ENCODE peak calls at places on chromosomes 12 and 14, in five cellular contexts. S, G, F, Y and M are unnamed samples.

GRCh38 chr14:38387821-38388220 is 131.9 kb upstream of the CLEC14A start:
- DNase-seq in F (no peak), G (no peak), Y (no peak), S (peak; percentile 78), M (no peak)

GRCh38 chr12:121009744-121010143 is 6.5 kb downstream of the C12orf43 start:
- DNase-seq in F (peak; percentile 50), G (peak; percentile 26), S (peak; percentile 71), Y (no peak), M (peak; percentile 45)

GRCh38 chr12:52074006-52074405 is 4.2 kb downstream of the ATG101 start:
- DNase-seq in Y (peak; percentile 79), F (peak; percentile 73), S (no peak), G (peak; percentile 54), M (no peak)

GRCh38 chr14:90087433-90087832 is 25.6 kb downstream of the KCNK13 start:
- DNase-seq in S (no peak), F (peak; percentile 76), Y (peak; percentile 4), G (peak; percentile 21), M (no peak)

GRCh38 chr12:78636253-78636855 is 228.2 kb upstream of the SYT1 start:
- DNase-seq in Y (no peak), G (peak; percentile 11), S (peak; percentile 6), F (peak; percentile 64), M (no peak)

GRCh38 chr14:103432627-103433026 is 47.4 kb downstream of the MARK3 start:
- DNase-seq in Y (no peak), F (no peak), S (no peak), G (no peak), M (no peak)

GRCh38 chr14:81275305-81275950 is 54.7 kb upstream of the GTF2A1 start:
- DNase-seq in S (no peak), G (no peak), Y (no peak), F (no peak), M (no peak)

GRCh38 chr12:53550595-53550994 is 43.3 kb upstream of the NPFF start:
- DNase-seq in F (peak; percentile 49), G (no peak), S (no peak), Y (no peak), M (no peak)

GRCh38 chr14:21109377-21110260 is 8.8 kb downstream of the TMEM253 start:
- DNase-seq in Y (peak; percentile 84), S (no peak), G (no peak), F (no peak), M (peak; percentile 41)

GRCh38 chr12:14664434-14665023 is 31.9 kb downstream of the GUCY2C start:
- DNase-seq in G (peak; percentile 17), Y (peak; percentile 62), S (no peak), F (peak; percentile 55), M (peak; percentile 57)

GRCh38 chr14:76250345-76250744 is 98.6 kb downstream of the GPATCH2L start:
- DNase-seq in Y (no peak), F (no peak), G (no peak), S (no peak), M (no peak)

GRCh38 chr12:10331642-10332239 is 24.1 kb downstream of the KLRD1 start:
- DNase-seq in Y (peak; percentile 49), G (peak; percentile 36), F (peak; percentile 75), S (peak; percentile 72), M (peak; percentile 39)

GRCh38 chr14:104337381-104337780 is 199.0 kb downstream of the KIF26A start:
- DNase-seq in Y (no peak), G (no peak), S (no peak), F (no peak), M (no peak)

GRCh38 chr14:37139710-37140109 is 32.7 kb downstream of the SLC25A21 start:
- DNase-seq in S (no peak), G (no peak), F (no peak), Y (no peak), M (no peak)

GRCh38 chr14:39374846-39375245 is 57.4 kb downstream of the FBXO33 start:
- DNase-seq in G (peak; percentile 52), Y (no peak), F (peak; percentile 62), S (no peak), M (no peak)

GRCh38 chr14:74524813-74525135 is 31.2 kb downstream of the ISCA2 start:
- DNase-seq in F (no peak), G (no peak), S (no peak), Y (no peak), M (no peak)

GRCh38 chr12:31715283-31715825 is 13.5 kb downstream of the AMN1 start:
- DNase-seq in G (no peak), F (peak; percentile 84), S (no peak), Y (peak; percentile 81), M (no peak)

GRCh38 chr14:85528080-85528881 is 1.7 kb upstream of the FLRT2 start:
- DNase-seq in F (peak; percentile 96), S (peak; percentile 81), Y (no peak), G (peak; percentile 82), M (no peak)

GRCh38 chr14:73754911-73755360 is 40.8 kb upstream of the PNMA1 start:
- DNase-seq in S (no peak), Y (no peak), F (peak; percentile 75), G (no peak), M (no peak)

GRCh38 chr14:29077916-29078315 is 311.3 kb downstream of the FOXG1 start:
- DNase-seq in S (no peak), Y (no peak), F (no peak), G (no peak), M (no peak)

GRCh38 chr12:131097247-131098177 is 143.8 kb downstream of the ADGRD1 start:
- DNase-seq in G (no peak), F (no peak), Y (no peak), S (no peak), M (no peak)

GRCh38 chr14:41362134-41362533 is 244.5 kb upstream of the LRFN5 start:
- DNase-seq in S (no peak), Y (no peak), F (no peak), G (no peak), M (no peak)

GRCh38 chr14:100317897-100318808 is 5.0 kb upstream of the SLC25A47 start:
- DNase-seq in S (peak; percentile 80), Y (peak; percentile 78), G (peak; percentile 44), F (peak; percentile 76), M (peak; percentile 42)

GRCh38 chr12:4269279-4269991 is 4.1 kb upstream of the CCND2 start:
- DNase-seq in G (no peak), F (peak; percentile 49), S (peak; percentile 84), Y (peak; percentile 82), M (peak; percentile 80)

GRCh38 chr12:1994429-1995143 is 9.7 kb downstream of the DCP1B start:
- DNase-seq in Y (no peak), F (no peak), S (no peak), G (no peak), M (no peak)
- H3K4me3 ChIP-seq in Y (no peak overlapping the region), F (no peak overlapping the region), S (no peak overlapping the region), G (no peak overlapping the region), M (no peak overlapping the region)

GRCh38 chr12:101634724-101635123 is 40.0 kb downstream of the MYBPC1 start:
- DNase-seq in G (no peak), F (no peak), Y (peak; percentile 85), S (no peak), M (no peak)
- H3K4me3 ChIP-seq in G (no peak overlapping the region), F (no peak overlapping the region), Y (no peak overlapping the region), S (no peak overlapping the region), M (no peak overlapping the region)

GRCh38 chr12:93379432-93380308 is 1.9 kb downstream of the NUDT4 start:
- DNase-seq in F (no peak), G (no peak), Y (no peak), S (no peak), M (no peak)

GRCh38 chr12:93378373-93379310 is 917 bp downstream of the NUDT4 start:
- DNase-seq in G (peak; percentile 40), S (peak; percentile 67), Y (peak; percentile 81), F (peak; percentile 63), M (peak; percentile 60)

GRCh38 chr12:93381183-93381975 is 3.7 kb downstream of the NUDT4 start:
- DNase-seq in Y (no peak), G (no peak), S (no peak), F (no peak), M (no peak)

GRCh38 chr12:93377252-93377542 is 528 bp upstream of the NUDT4 start:
- DNase-seq in S (no peak), Y (no peak), F (no peak), G (no peak), M (no peak)

GRCh38 chr12:93380480-93381121 is 2.9 kb downstream of the NUDT4 start:
- DNase-seq in Y (no peak), S (peak; percentile 19), F (peak; percentile 63), G (no peak), M (peak; percentile 24)
- H3K4me3 ChIP-seq in Y (peak overlapping the region; percentile 72), S (peak overlapping the region; percentile 63), F (peak overlapping the region; percentile 83), G (peak overlapping the region; percentile 85), M (no peak overlapping the region)

GRCh38 chr12:124392271-124392990 is 97.5 kb downstream of the RFLNA start:
- DNase-seq in G (no peak), S (peak; percentile 55), F (no peak), Y (no peak), M (no peak)

GRCh38 chr12:124389537-124390441 is 94.9 kb downstream of the RFLNA start:
- DNase-seq in Y (no peak), G (no peak), S (peak; percentile 59), F (no peak), M (no peak)

GRCh38 chr12:124392991-124393790 is 98.3 kb downstream of the RFLNA start:
- DNase-seq in G (peak; percentile 75), S (peak; percentile 55), Y (no peak), F (peak; percentile 95), M (no peak)

GRCh38 chr12:124390442-124391116 is 95.7 kb downstream of the RFLNA start:
- DNase-seq in Y (peak; percentile 55), F (peak; percentile 78), S (no peak), G (peak; percentile 72), M (no peak)

DNA sequence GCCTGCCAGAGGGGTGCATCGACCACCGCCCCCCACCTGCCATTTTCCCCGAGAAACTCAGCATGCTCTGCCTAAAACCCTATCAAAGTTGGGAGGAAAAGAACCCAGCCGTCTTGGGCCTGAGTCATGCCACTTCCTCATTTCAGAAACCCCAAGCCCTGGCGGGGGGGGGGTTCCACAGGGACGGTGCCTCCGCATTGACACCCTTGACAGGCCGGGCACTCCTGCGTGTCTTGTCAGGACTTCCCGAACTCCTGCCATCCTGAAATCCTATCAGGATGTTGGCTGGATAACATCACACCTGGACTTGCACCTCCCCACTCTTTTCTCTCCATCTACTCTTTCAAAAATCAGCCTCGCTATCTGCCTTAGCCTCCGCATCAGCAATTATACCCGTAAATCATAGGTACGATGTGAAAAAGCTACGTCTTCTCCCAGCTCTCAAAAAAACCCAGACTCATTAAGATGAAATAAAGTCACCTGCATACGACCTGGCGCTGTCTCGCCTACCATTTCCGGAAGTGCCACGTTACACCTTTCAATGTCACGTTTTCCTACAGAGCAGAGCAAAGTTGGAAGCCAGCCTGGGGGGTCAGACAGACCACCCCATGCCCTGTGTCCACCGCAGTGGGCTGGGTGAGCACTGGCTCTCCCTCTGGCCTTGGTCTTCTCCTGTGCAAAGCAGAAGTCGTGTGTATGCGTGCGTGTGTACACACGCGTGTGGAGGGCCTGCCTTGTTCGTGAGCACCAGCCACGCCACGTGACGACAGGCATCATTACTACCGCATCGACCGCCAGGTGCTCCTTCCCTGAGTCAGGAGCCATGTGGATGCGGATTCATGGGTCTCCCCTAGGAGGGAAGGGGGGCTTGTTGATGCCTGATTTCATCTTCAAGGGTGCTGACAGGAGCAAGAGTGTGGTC is 96.7 kb downstream of the RFLNA start:
- DNase-seq in S (no peak), Y (peak; percentile 71), G (no peak), F (no peak), M (no peak)
- H3K4me3 ChIP-seq in S (no peak overlapping the region), Y (no peak overlapping the region), G (no peak overlapping the region), F (no peak overlapping the region), M (no peak overlapping the region)